ENCODE peak calls at places on chromosomes 11 and 22, in five cellular contexts. P is sigmoid colon, X is K562, N is body of pancreas, D is transverse colon. B is an unnamed sample.

GRCh38 chr22:46517255-46517761 is 20.1 kb downstream of the CELSR1 start:
- DNase-seq in P (no peak), X (no peak), N (no peak), D (no peak), B (no peak)

GRCh38 chr11:50169634-50170033 is 137.0 kb downstream of the OR4C45 start:
- DNase-seq in P (no peak), X (no peak), N (no peak), D (no peak), B (no peak)

GRCh38 chr11:32884770-32885384 is 7.7 kb upstream of the QSER1 start:
- DNase-seq in P (no peak), X (peak), N (no peak), D (no peak), B (no peak)

GRCh38 chr11:120539681-120540369 is 28.3 kb downstream of the GRIK4 start:
- DNase-seq in P (no peak), X (no peak), N (peak), D (no peak), B (no peak)

GRCh38 chr22:43888740-43889139 is 3.1 kb downstream of the PNPLA5 start:
- DNase-seq in P (no peak), X (no peak), N (no peak), D (no peak), B (peak)

GRCh38 chr11:34075178-34075820 is 23.8 kb downstream of the CAPRIN1 start:
- DNase-seq in P (no peak), X (no peak), N (no peak), D (no peak), B (no peak)

GRCh38 chr11:132564120-132564519 is 968.2 kb downstream of the OPCML start:
- DNase-seq in P (no peak), X (no peak), N (no peak), D (no peak), B (no peak)

GRCh38 chr11:34065505-34066203 is 14.1 kb downstream of the CAPRIN1 start:
- DNase-seq in P (no peak), X (no peak), N (no peak), D (no peak), B (no peak)

GRCh38 chr22:49021926-49022815 is 805.5 kb downstream of the BRD1 start:
- DNase-seq in P (peak), X (no peak), N (no peak), D (no peak), B (no peak)

GRCh38 chr11:67584881-67585873 is 1.6 kb downstream of the GSTP1 start:
- DNase-seq in P (no peak), X (peak), N (no peak), D (no peak), B (peak)

GRCh38 chr11:100984668-100985067 is 144.9 kb downstream of the PGR start:
- DNase-seq in P (no peak), X (no peak), N (no peak), D (no peak), B (no peak)

GRCh38 chr11:77085652-77086051 is 17.0 kb upstream of the OMP start:
- DNase-seq in P (peak), X (no peak), N (peak), D (peak), B (peak)

GRCh38 chr11:60852060-60852638 is 3.6 kb downstream of the PTGDR2 start:
- DNase-seq in P (no peak), X (no peak), N (peak), D (peak), B (no peak)

GRCh38 chr22:22812031-22812905 is 75.3 kb upstream of the IGLL5 start:
- DNase-seq in P (no peak), X (no peak), N (no peak), D (no peak), B (no peak)

GRCh38 chr11:19393941-19394340 is 153.2 kb upstream of the E2F8 start:
- DNase-seq in P (no peak), X (no peak), N (peak), D (no peak), B (no peak)

GRCh38 chr11:79940165-79940564 is 499.3 kb upstream of the TENM4 start:
- DNase-seq in P (no peak), X (no peak), N (no peak), D (no peak), B (no peak)

GRCh38 chr11:19110290-19110689 is 6.7 kb upstream of the ZDHHC13 start:
- DNase-seq in P (no peak), X (no peak), N (peak), D (no peak), B (no peak)

GRCh38 chr11:5129457-5129877 is 8.7 kb downstream of the OR52A5 start:
- DNase-seq in P (no peak), X (peak), N (no peak), D (no peak), B (no peak)

GRCh38 chr22:32695451-32695891 is 106.0 kb upstream of the TIMP3 start:
- DNase-seq in P (no peak), X (no peak), N (no peak), D (no peak), B (no peak)

GRCh38 chr11:27938011-27938410 is 169.9 kb downstream of the KIF18A start:
- DNase-seq in P (no peak), X (no peak), N (no peak), D (no peak), B (no peak)

GRCh38 chr11:27930946-27931345 is 177.0 kb downstream of the KIF18A start:
- DNase-seq in P (no peak), X (no peak), N (no peak), D (no peak), B (no peak)

GRCh38 chr11:27933992-27934829 is 173.7 kb downstream of the KIF18A start:
- DNase-seq in P (no peak), X (no peak), N (no peak), D (no peak), B (no peak)

DNA sequence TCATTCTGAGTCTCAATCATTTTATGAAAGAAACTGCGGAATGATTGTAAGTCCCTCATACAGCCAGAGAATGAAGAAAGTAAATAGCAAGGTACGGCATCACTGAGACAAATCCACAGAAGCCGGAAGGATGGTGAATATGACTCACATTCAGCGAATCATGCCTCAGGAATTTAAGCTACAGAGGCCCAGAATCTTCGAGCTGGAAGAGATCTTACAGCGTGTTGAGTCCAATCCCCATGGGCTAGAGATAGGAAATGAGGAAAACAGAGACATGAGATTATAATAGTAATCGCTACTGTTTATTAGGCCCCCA is 173.2 kb downstream of the KIF18A start:
- DNase-seq in P (no peak), X (no peak), N (no peak), D (no peak), B (no peak)
- TF ChIP-seq POLR2A in P (no peak), X (no peak), N (no peak), D (no peak), B (no peak)

GRCh38 chr11:122814401-122814800 is 23.9 kb upstream of the CRTAM start:
- DNase-seq in P (no peak), X (peak), N (no peak), D (peak), B (no peak)
- TF ChIP-seq CTCF in P (no peak), X (peak), N (no peak), D (no peak), B (no peak)

GRCh38 chr11:12003815-12004214 is 4.6 kb downstream of the DKK3 start:
- DNase-seq in P (no peak), X (no peak), N (no peak), D (no peak), B (no peak)

GRCh38 chr11:12006552-12007229 is 1.7 kb downstream of the DKK3 start:
- DNase-seq in P (no peak), X (no peak), N (no peak), D (no peak), B (peak)

GRCh38 chr11:12005476-12005875 is 3.0 kb downstream of the DKK3 start:
- DNase-seq in P (no peak), X (no peak), N (no peak), D (no peak), B (no peak)

GRCh38 chr11:12003329-12003728 is 5.1 kb downstream of the DKK3 start:
- DNase-seq in P (no peak), X (no peak), N (no peak), D (no peak), B (no peak)

DNA sequence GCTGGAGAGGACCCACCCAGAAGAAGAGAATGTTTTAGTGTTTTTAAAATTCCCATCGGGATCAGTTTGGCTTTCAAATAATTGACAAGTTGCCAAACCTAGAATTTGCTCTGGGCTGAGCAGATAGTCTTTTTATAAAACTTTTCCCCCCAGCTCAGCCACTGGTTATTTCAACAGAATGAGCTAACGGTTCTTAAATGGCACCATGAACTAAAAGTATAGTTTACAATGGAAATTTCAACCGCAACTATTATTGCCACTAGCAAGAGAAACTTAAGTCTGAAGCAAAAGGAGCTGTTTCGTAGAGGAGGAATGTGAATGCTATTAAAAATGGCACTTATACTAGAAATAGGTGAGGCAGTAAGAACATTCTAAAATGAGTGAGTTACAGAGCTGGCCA is 3.4 kb downstream of the DKK3 start:
- DNase-seq in P (no peak), X (no peak), N (no peak), D (no peak), B (no peak)
- H3K4me3 ChIP-seq in P (no peak), X (no peak), N (no peak), D (no peak), B (no peak)

GRCh38 chr11:69983897-69984438 is 94.1 kb upstream of the ANO1 start:
- DNase-seq in P (no peak), X (no peak), N (no peak), D (no peak), B (no peak)

GRCh38 chr11:69985331-69985653 is 92.8 kb upstream of the ANO1 start:
- DNase-seq in P (no peak), X (no peak), N (no peak), D (no peak), B (no peak)

GRCh38 chr11:69986421-69987229 is 91.5 kb upstream of the ANO1 start:
- DNase-seq in P (no peak), X (no peak), N (no peak), D (no peak), B (no peak)

GRCh38 chr11:69984457-69985261 is 93.5 kb upstream of the ANO1 start:
- DNase-seq in P (no peak), X (no peak), N (no peak), D (no peak), B (no peak)

DNA sequence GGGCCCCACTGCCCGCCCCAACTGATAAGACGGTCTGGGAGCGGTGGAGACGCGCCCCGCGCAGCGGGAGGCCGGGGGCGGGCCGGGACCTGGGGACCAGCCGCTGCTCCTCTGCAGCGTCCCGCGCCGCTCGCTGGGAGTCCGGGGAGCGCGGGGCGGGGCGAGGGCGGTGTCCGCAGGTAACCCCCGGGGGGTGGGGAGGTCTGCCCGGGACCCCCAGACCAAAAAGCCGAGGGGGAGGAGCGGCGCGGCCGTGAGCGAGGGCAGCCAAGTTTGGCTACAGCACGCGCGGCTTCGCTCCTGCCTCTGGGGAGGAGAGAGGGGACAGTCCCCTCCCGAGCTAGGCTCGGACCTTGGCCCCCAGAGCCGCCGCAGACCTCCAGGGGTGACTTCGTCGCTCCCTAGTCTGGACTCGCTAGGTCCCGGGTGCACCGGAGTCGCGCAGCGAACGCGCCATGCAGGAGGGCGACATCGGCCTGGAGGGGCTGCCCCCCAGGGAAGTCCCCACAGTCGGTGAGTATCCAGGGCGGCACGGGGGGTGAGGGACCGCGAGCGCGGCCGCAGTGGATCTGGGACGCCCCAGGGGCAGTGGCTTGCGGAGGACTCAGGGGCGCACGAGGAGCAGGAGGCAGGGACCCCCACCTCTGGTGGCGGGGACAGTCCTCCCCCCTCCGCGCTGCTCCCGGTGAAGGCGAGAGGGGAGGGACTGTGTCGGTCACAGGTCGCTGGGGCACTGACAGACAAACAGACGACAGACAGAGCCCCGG is 92.3 kb upstream of the ANO1 start:
- DNase-seq in P (no peak), X (peak), N (no peak), D (no peak), B (no peak)
- TF ChIP-seq POLR2A in P (no peak), X (no peak), N (no peak), D (no peak), B (no peak)

GRCh38 chr11:47918882-47919495 is 61.4 kb upstream of the PTPRJ start:
- DNase-seq in P (no peak), X (no peak), N (no peak), D (no peak), B (no peak)
- TF ChIP-seq CTCF in P (no peak), X (no peak), N (no peak), D (no peak), B (no peak)

DNA sequence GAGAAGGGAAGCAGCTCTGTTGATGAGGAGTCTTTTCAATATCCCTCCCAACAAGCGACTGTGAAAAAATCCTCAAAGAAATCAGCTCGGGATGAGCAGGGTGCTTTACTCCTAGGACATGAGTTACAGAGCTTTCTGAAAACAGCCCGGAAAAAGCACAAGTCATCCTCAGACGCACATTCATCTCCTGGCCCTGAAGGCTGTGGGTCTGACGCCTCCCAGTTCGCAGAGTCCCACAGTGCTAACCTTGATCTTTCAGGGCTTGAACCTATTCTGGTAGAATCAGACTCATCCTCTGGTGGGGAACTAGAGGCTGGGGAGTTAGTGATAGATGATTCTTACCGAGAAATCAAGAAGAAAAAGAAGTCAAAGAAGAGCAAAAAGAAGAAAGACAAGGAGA is 7.7 kb downstream of the HMGXB4 start:
- DNase-seq in P (no peak), X (no peak), N (no peak), D (no peak), B (no peak)
- H3K4me3 ChIP-seq in P (no peak), X (no peak), N (no peak), D (no peak), B (no peak)

GRCh38 chr11:73275381-73275750 is 3.2 kb downstream of the P2RY6 start:
- DNase-seq in P (peak), X (no peak), N (no peak), D (no peak), B (no peak)

GRCh38 chr11:73274722-73275380 is 2.7 kb downstream of the P2RY6 start:
- DNase-seq in P (peak), X (no peak), N (no peak), D (no peak), B (peak)

GRCh38 chr11:73280606-73281005 is 8.5 kb downstream of the P2RY6 start:
- DNase-seq in P (no peak), X (no peak), N (peak), D (no peak), B (no peak)

GRCh38 chr11:73281201-73281741 is 9.1 kb downstream of the P2RY6 start:
- DNase-seq in P (no peak), X (no peak), N (peak), D (no peak), B (no peak)

GRCh38 chr11:73277467-73277866 is 5.3 kb downstream of the P2RY6 start:
- DNase-seq in P (no peak), X (no peak), N (no peak), D (no peak), B (no peak)
- TF ChIP-seq POLR2A in P (no peak), X (no peak), N (no peak), D (no peak), B (no peak)